ENCODE peak calls at places on chromosomes 12 and 14, in eight cellular contexts. Y, W, Z, C, E, K, G and T are unnamed samples.
A peak's percentile ranks its signal among the peaks of the same experiment; 100 is the strongest.

GRCh38 chr12:53052419-53053222 is 2.8 kb downstream of the TNS2 start:
- DNase-seq in Y (no peak), W (no peak), Z (no peak), C (peak; percentile 96), E (peak; percentile 73), K (no peak), G (peak; percentile 50), T (peak; percentile 22)

GRCh38 chr12:2110841-2111566 is 58.2 kb downstream of the CACNA1C start:
- DNase-seq in Y (no peak), W (no peak), Z (no peak), C (peak; percentile 73), E (no peak), K (no peak), G (no peak), T (no peak)

GRCh38 chr14:91257328-91258020 is 13.0 kb upstream of the GPR68 start:
- DNase-seq in Y (no peak), W (no peak), Z (no peak), C (no peak), E (no peak), K (no peak), G (no peak), T (no peak)

GRCh38 chr12:53791735-53792326 is 40.1 kb upstream of the CISTR start:
- DNase-seq in Y (no peak), W (peak; percentile 17), Z (no peak), C (no peak), E (no peak), K (no peak), G (no peak), T (peak; percentile 61)

GRCh38 chr12:46946137-46946536 is 120.3 kb upstream of the SLC38A4 start:
- DNase-seq in Y (no peak), W (no peak), Z (no peak), C (no peak), E (no peak), K (no peak), G (no peak), T (no peak)

GRCh38 chr12:29430699-29431044 is 49.7 kb upstream of the ERGIC2 start:
- DNase-seq in Y (no peak), W (no peak), Z (no peak), C (no peak), E (no peak), K (no peak), G (no peak), T (no peak)

GRCh38 chr12:25056486-25057130 is 107.7 kb upstream of the BCAT1 start:
- DNase-seq in Y (no peak), W (no peak), Z (no peak), C (no peak), E (no peak), K (no peak), G (no peak), T (no peak)

GRCh38 chr12:98471085-98471484 is 44.3 kb upstream of the TMPO start:
- DNase-seq in Y (no peak), W (no peak), Z (no peak), C (no peak), E (no peak), K (no peak), G (no peak), T (no peak)

GRCh38 chr14:93970967-93971634 is 5.3 kb downstream of the ASB2 start:
- DNase-seq in Y (no peak), W (peak; percentile 72), Z (peak; percentile 22), C (no peak), E (no peak), K (no peak), G (no peak), T (no peak)